ENCODE peak calls at places on chromosomes 5 and 9, in seven cellular contexts. One of them, this sample, is unnamed.

GRCh38 chr9:113231701-113232100 is 10.4 kb downstream of the SLC31A1 start:
- DNase-seq in astrocyte of the cerebellum: no peak
- DNase-seq in cardiac septum: no peak
- DNase-seq in GM12865: no peak
- DNase-seq in putamen: no peak
- DNase-seq in EL: no peak
- DNase-seq in transverse colon: no peak
- DNase-seq in this sample: no peak

GRCh38 chr5:76145945-76146344 is 62.8 kb downstream of the SV2C start:
- DNase-seq in cardiac septum: no peak
- DNase-seq in EL: peak; percentile 5
- DNase-seq in transverse colon: no peak
- DNase-seq in GM12865: peak; percentile 68
- DNase-seq in putamen: no peak
- DNase-seq in astrocyte of the cerebellum: peak; percentile 0
- DNase-seq in this sample: no peak

GRCh38 chr9:26888271-26888670 is 4.3 kb downstream of the CAAP1 start:
- DNase-seq in cardiac septum: no peak
- DNase-seq in astrocyte of the cerebellum: no peak
- DNase-seq in EL: peak; percentile 16
- DNase-seq in transverse colon: no peak
- DNase-seq in putamen: no peak
- DNase-seq in GM12865: no peak
- DNase-seq in this sample: no peak

GRCh38 chr5:100901851-100902341 is 1.2 kb downstream of the ST8SIA4 start:
- DNase-seq in cardiac septum: peak; percentile 79
- DNase-seq in astrocyte of the cerebellum: no peak
- DNase-seq in EL: no peak
- DNase-seq in putamen: peak; percentile 58
- DNase-seq in transverse colon: peak; percentile 53
- DNase-seq in GM12865: peak; percentile 82
- DNase-seq in this sample: no peak

GRCh38 chr5:133895979-133896378 is 72.4 kb downstream of the C5orf15 start:
- DNase-seq in cardiac septum: no peak
- DNase-seq in transverse colon: no peak
- DNase-seq in putamen: no peak
- DNase-seq in EL: no peak
- DNase-seq in astrocyte of the cerebellum: no peak
- DNase-seq in GM12865: no peak
- DNase-seq in this sample: no peak

GRCh38 chr5:15806613-15807012 is 306.6 kb downstream of the FBXL7 start:
- DNase-seq in transverse colon: no peak
- DNase-seq in astrocyte of the cerebellum: no peak
- DNase-seq in GM12865: no peak
- DNase-seq in EL: no peak
- DNase-seq in putamen: no peak
- DNase-seq in cardiac septum: no peak
- DNase-seq in this sample: no peak

GRCh38 chr9:89243296-89244061 is 64.9 kb upstream of the SHC3 start:
- DNase-seq in transverse colon: no peak
- DNase-seq in cardiac septum: no peak
- DNase-seq in GM12865: no peak
- DNase-seq in astrocyte of the cerebellum: no peak
- DNase-seq in EL: no peak
- DNase-seq in putamen: no peak
- DNase-seq in this sample: peak; percentile 39

GRCh38 chr5:76074487-76074886 is 8.7 kb upstream of the SV2C start:
- DNase-seq in putamen: no peak
- DNase-seq in transverse colon: peak; percentile 38
- DNase-seq in astrocyte of the cerebellum: no peak
- DNase-seq in GM12865: peak; percentile 43
- DNase-seq in cardiac septum: no peak
- DNase-seq in EL: no peak
- DNase-seq in this sample: no peak

GRCh38 chr5:59814563-59814872 is 79.0 kb downstream of the PDE4D start:
- DNase-seq in cardiac septum: no peak
- DNase-seq in putamen: no peak
- DNase-seq in GM12865: no peak
- DNase-seq in astrocyte of the cerebellum: no peak
- DNase-seq in EL: no peak
- DNase-seq in transverse colon: no peak
- DNase-seq in this sample: no peak

GRCh38 chr9:1120500-1120899 is 70.3 kb downstream of the DMRT2 start:
- DNase-seq in GM12865: no peak
- DNase-seq in EL: no peak
- DNase-seq in putamen: no peak
- DNase-seq in transverse colon: no peak
- DNase-seq in astrocyte of the cerebellum: no peak
- DNase-seq in cardiac septum: no peak
- DNase-seq in this sample: no peak

GRCh38 chr9:17082343-17082742 is 52.5 kb upstream of the CNTLN start:
- DNase-seq in EL: no peak
- DNase-seq in GM12865: no peak
- DNase-seq in putamen: no peak
- DNase-seq in astrocyte of the cerebellum: peak; percentile 20
- DNase-seq in transverse colon: no peak
- DNase-seq in cardiac septum: no peak
- DNase-seq in this sample: no peak

GRCh38 chr5:89930591-89931383 is 478.8 kb downstream of the CETN3 start:
- DNase-seq in cardiac septum: no peak
- DNase-seq in EL: peak; percentile 63
- DNase-seq in transverse colon: no peak
- DNase-seq in astrocyte of the cerebellum: peak; percentile 44
- DNase-seq in GM12865: peak; percentile 65
- DNase-seq in putamen: no peak
- DNase-seq in this sample: no peak

GRCh38 chr9:135908334-135909204 is 1.2 kb upstream of the CAMSAP1 start:
- DNase-seq in cardiac septum: no peak
- DNase-seq in astrocyte of the cerebellum: no peak
- DNase-seq in transverse colon: peak; percentile 8
- DNase-seq in EL: peak; percentile 48
- DNase-seq in GM12865: peak; percentile 64
- DNase-seq in putamen: no peak
- DNase-seq in this sample: no peak

GRCh38 chr5:1007221-1007680 is 1.4 kb upstream of the NKD2 start:
- DNase-seq in GM12865: no peak
- DNase-seq in putamen: no peak
- DNase-seq in transverse colon: peak; percentile 4
- DNase-seq in EL: no peak
- DNase-seq in cardiac septum: peak; percentile 53
- DNase-seq in astrocyte of the cerebellum: no peak
- DNase-seq in this sample: no peak

GRCh38 chr9:20473566-20474116 is 148.7 kb downstream of the MLLT3 start:
- DNase-seq in astrocyte of the cerebellum: no peak
- DNase-seq in cardiac septum: no peak
- DNase-seq in putamen: no peak
- DNase-seq in transverse colon: no peak
- DNase-seq in GM12865: no peak
- DNase-seq in EL: no peak
- DNase-seq in this sample: no peak

GRCh38 chr5:127550652-127551409 is 33.4 kb downstream of the PRRC1 start:
- DNase-seq in GM12865: no peak
- DNase-seq in EL: no peak
- DNase-seq in cardiac septum: no peak
- DNase-seq in transverse colon: no peak
- DNase-seq in astrocyte of the cerebellum: no peak
- DNase-seq in putamen: no peak
- DNase-seq in this sample: no peak

GRCh38 chr5:133801955-133802751 is 166.3 kb downstream of the C5orf15 start:
- DNase-seq in EL: peak; percentile 3
- DNase-seq in astrocyte of the cerebellum: peak; percentile 12
- DNase-seq in cardiac septum: no peak
- DNase-seq in transverse colon: no peak
- DNase-seq in GM12865: no peak
- DNase-seq in putamen: no peak
- DNase-seq in this sample: no peak

GRCh38 chr5:54639621-54640020 is 122.1 kb downstream of the SNX18 start:
- DNase-seq in astrocyte of the cerebellum: no peak
- DNase-seq in cardiac septum: no peak
- DNase-seq in GM12865: no peak
- DNase-seq in transverse colon: no peak
- DNase-seq in EL: no peak
- DNase-seq in putamen: no peak
- DNase-seq in this sample: no peak

GRCh38 chr5:16754086-16754485 is 137.3 kb upstream of the RETREG1 start:
- DNase-seq in putamen: no peak
- DNase-seq in EL: no peak
- DNase-seq in astrocyte of the cerebellum: no peak
- DNase-seq in GM12865: no peak
- DNase-seq in cardiac septum: no peak
- DNase-seq in transverse colon: no peak
- DNase-seq in this sample: no peak

GRCh38 chr5:178207183-178207916 is 3.0 kb downstream of the HNRNPAB start:
- DNase-seq in astrocyte of the cerebellum: peak; percentile 72
- DNase-seq in putamen: no peak
- DNase-seq in transverse colon: peak; percentile 84
- DNase-seq in GM12865: no peak
- DNase-seq in cardiac septum: peak; percentile 69
- DNase-seq in EL: peak; percentile 53
- DNase-seq in this sample: no peak

GRCh38 chr5:125393416-125393815 is 647.0 kb upstream of the ZNF608 start:
- DNase-seq in transverse colon: no peak
- DNase-seq in putamen: no peak
- DNase-seq in EL: no peak
- DNase-seq in GM12865: no peak
- DNase-seq in astrocyte of the cerebellum: no peak
- DNase-seq in cardiac septum: no peak
- DNase-seq in this sample: no peak

GRCh38 chr5:171437286-171437821 is 17.9 kb downstream of the FGF18 start:
- DNase-seq in EL: no peak
- DNase-seq in transverse colon: no peak
- DNase-seq in putamen: no peak
- DNase-seq in cardiac septum: no peak
- DNase-seq in GM12865: no peak
- DNase-seq in astrocyte of the cerebellum: no peak
- DNase-seq in this sample: no peak

GRCh38 chr9:101727621-101728524 is 10.6 kb downstream of the GRIN3A start:
- DNase-seq in GM12865: peak; percentile 48
- DNase-seq in putamen: peak; percentile 22
- DNase-seq in cardiac septum: no peak
- DNase-seq in astrocyte of the cerebellum: no peak
- DNase-seq in EL: peak; percentile 14
- DNase-seq in transverse colon: peak; percentile 21
- DNase-seq in this sample: peak; percentile 61

GRCh38 chr9:68493953-68494541 is 46.6 kb downstream of the TMEM252 start:
- DNase-seq in cardiac septum: no peak
- DNase-seq in putamen: no peak
- DNase-seq in transverse colon: no peak
- DNase-seq in astrocyte of the cerebellum: peak; percentile 15
- DNase-seq in GM12865: no peak
- DNase-seq in EL: peak; percentile 61
- DNase-seq in this sample: no peak

GRCh38 chr5:175109058-175109755 is 334.8 kb downstream of the DRD1 start:
- DNase-seq in astrocyte of the cerebellum: no peak
- DNase-seq in EL: no peak
- DNase-seq in putamen: no peak
- DNase-seq in transverse colon: no peak
- DNase-seq in GM12865: no peak
- DNase-seq in cardiac septum: no peak
- DNase-seq in this sample: no peak

GRCh38 chr9:22103650-22104575 is 94.8 kb upstream of the CDKN2B start:
- DNase-seq in transverse colon: peak; percentile 55
- DNase-seq in GM12865: no peak
- DNase-seq in astrocyte of the cerebellum: peak; percentile 74
- DNase-seq in cardiac septum: no peak
- DNase-seq in EL: peak; percentile 86
- DNase-seq in putamen: no peak
- DNase-seq in this sample: no peak

GRCh38 chr5:170691623-170692022 is 91.9 kb upstream of the GABRP start:
- DNase-seq in EL: no peak
- DNase-seq in transverse colon: no peak
- DNase-seq in putamen: no peak
- DNase-seq in cardiac septum: no peak
- DNase-seq in astrocyte of the cerebellum: no peak
- DNase-seq in GM12865: no peak
- DNase-seq in this sample: no peak

GRCh38 chr9:136996361-136997281 is at the start of gene CLIC3:
- DNase-seq in GM12865: no peak
- DNase-seq in putamen: no peak
- DNase-seq in transverse colon: peak; percentile 75
- DNase-seq in cardiac septum: no peak
- DNase-seq in EL: peak; percentile 44
- DNase-seq in astrocyte of the cerebellum: no peak
- DNase-seq in this sample: peak; percentile 24

GRCh38 chr5:123036391-123037103 is at the start of gene PPIC:
- DNase-seq in transverse colon: peak; percentile 91
- DNase-seq in cardiac septum: peak; percentile 93
- DNase-seq in putamen: peak; percentile 30
- DNase-seq in astrocyte of the cerebellum: peak; percentile 33
- DNase-seq in GM12865: peak; percentile 32
- DNase-seq in EL: peak; percentile 84
- DNase-seq in this sample: peak; percentile 35

GRCh38 chr9:74497750-74498615 is 848 bp downstream of the RORB start:
- DNase-seq in EL: peak; percentile 17
- DNase-seq in putamen: peak; percentile 37
- DNase-seq in GM12865: peak; percentile 16
- DNase-seq in cardiac septum: no peak
- DNase-seq in astrocyte of the cerebellum: no peak
- DNase-seq in transverse colon: no peak
- DNase-seq in this sample: no peak

GRCh38 chr5:141848771-141849370 is 29.3 kb downstream of the PCDH1 start:
- DNase-seq in GM12865: peak; percentile 36
- DNase-seq in transverse colon: peak; percentile 79
- DNase-seq in EL: peak; percentile 80
- DNase-seq in cardiac septum: no peak
- DNase-seq in astrocyte of the cerebellum: no peak
- DNase-seq in putamen: no peak
- DNase-seq in this sample: no peak

GRCh38 chr5:115850771-115851416 is 9.2 kb downstream of the AP3S1 start:
- DNase-seq in GM12865: no peak
- DNase-seq in astrocyte of the cerebellum: no peak
- DNase-seq in putamen: no peak
- DNase-seq in EL: peak; percentile 25
- DNase-seq in cardiac septum: no peak
- DNase-seq in transverse colon: no peak
- DNase-seq in this sample: no peak

GRCh38 chr5:109324351-109324750 is 85.4 kb downstream of the PJA2 start:
- DNase-seq in astrocyte of the cerebellum: no peak
- DNase-seq in transverse colon: no peak
- DNase-seq in EL: no peak
- DNase-seq in GM12865: no peak
- DNase-seq in putamen: no peak
- DNase-seq in cardiac septum: no peak
- DNase-seq in this sample: no peak

GRCh38 chr5:1103505-1104326 is 8.1 kb downstream of the SLC12A7 start:
- DNase-seq in GM12865: no peak
- DNase-seq in astrocyte of the cerebellum: no peak
- DNase-seq in transverse colon: peak; percentile 79
- DNase-seq in EL: no peak
- DNase-seq in cardiac septum: peak; percentile 90
- DNase-seq in putamen: peak; percentile 48
- DNase-seq in this sample: peak; percentile 88

GRCh38 chr5:93894471-93895354 is 153.3 kb upstream of the POU5F2 start:
- DNase-seq in putamen: peak; percentile 19
- DNase-seq in astrocyte of the cerebellum: no peak
- DNase-seq in GM12865: no peak
- DNase-seq in EL: no peak
- DNase-seq in cardiac septum: no peak
- DNase-seq in transverse colon: no peak
- DNase-seq in this sample: peak; percentile 5

GRCh38 chr5:123786411-123786810 is 274.4 kb downstream of the CSNK1G3 start:
- DNase-seq in GM12865: no peak
- DNase-seq in EL: no peak
- DNase-seq in transverse colon: no peak
- DNase-seq in cardiac septum: no peak
- DNase-seq in astrocyte of the cerebellum: no peak
- DNase-seq in putamen: no peak
- DNase-seq in this sample: no peak

GRCh38 chr9:136542246-136543041 is 3.4 kb downstream of the NOTCH1 start:
- DNase-seq in transverse colon: no peak
- DNase-seq in GM12865: no peak
- DNase-seq in EL: no peak
- DNase-seq in astrocyte of the cerebellum: no peak
- DNase-seq in cardiac septum: no peak
- DNase-seq in putamen: peak; percentile 69
- DNase-seq in this sample: no peak

This sample was measured in NCI-H2171 treated with DMSO at 0.1 percent for 48 hours.